ENCODE peak calls at places on chromosomes 7 and 10, in six cellular contexts. Q is ascending aorta, B is psoas muscle, Z is NB4, G is esophagus muscularis mucosa, C is A549. M is an unnamed sample.
A peak's percentile ranks its signal among the peaks of the same experiment; 100 is the strongest.

GRCh38 chr7:51569176-51569575 is 252.6 kb upstream of the COBL start:
- DNase-seq in B (no peak), C (no peak), Q (no peak), G (peak; percentile 60), Z (no peak), M (no peak)

GRCh38 chr10:12500406-12501303 is 151.3 kb downstream of the CAMK1D start:
- DNase-seq in B (no peak), Z (peak; percentile 44), G (no peak), Q (no peak), C (no peak), M (no peak)

GRCh38 chr7:27239780-27240731 is 2.5 kb upstream of the EVX1 start:
- DNase-seq in G (no peak), Q (no peak), Z (no peak), B (no peak), C (no peak), M (no peak)

GRCh38 chr7:2545746-2546425 is 9.4 kb downstream of the BRAT1 start:
- DNase-seq in C (no peak), B (no peak), Q (no peak), Z (no peak), G (no peak), M (no peak)

GRCh38 chr7:26284995-26285632 is 6.5 kb upstream of the SNX10 start:
- DNase-seq in C (peak; percentile 33), Q (no peak), B (no peak), Z (peak; percentile 66), G (no peak), M (no peak)

GRCh38 chr10:71731791-71732190 is 12.2 kb upstream of the C10orf105 start:
- DNase-seq in Z (no peak), G (no peak), B (no peak), Q (no peak), C (no peak), M (no peak)

GRCh38 chr7:114081606-114082425 is 163.0 kb upstream of the PPP1R3A start:
- DNase-seq in Z (peak; percentile 65), G (no peak), Q (no peak), B (no peak), C (peak; percentile 54), M (peak; percentile 28)

GRCh38 chr10:64086083-64086772 is 565.0 kb downstream of the REEP3 start:
- DNase-seq in G (no peak), B (no peak), Z (no peak), Q (no peak), C (no peak), M (no peak)

GRCh38 chr10:47055386-47056382 is 144.5 kb downstream of the PTPN20 start:
- DNase-seq in Q (no peak), Z (no peak), C (no peak), G (no peak), B (no peak), M (no peak)

GRCh38 chr10:118952493-118953295 is 76.8 kb upstream of the NANOS1 start:
- DNase-seq in G (peak; percentile 66), C (no peak), B (no peak), Q (no peak), Z (no peak), M (peak; percentile 45)

GRCh38 chr7:23873306-23873705 is 163.3 kb downstream of the STK31 start:
- DNase-seq in Q (no peak), Z (no peak), G (no peak), B (no peak), C (no peak), M (no peak)

GRCh38 chr10:123996302-123996701 is 97.1 kb downstream of the CHST15 start:
- DNase-seq in C (no peak), G (peak; percentile 78), Z (no peak), Q (no peak), B (no peak), M (no peak)

GRCh38 chr7:1743481-1744230 is 73.6 kb downstream of the ELFN1 start:
- DNase-seq in Z (peak; percentile 70), C (no peak), Q (no peak), G (no peak), B (no peak), M (no peak)

GRCh38 chr7:99997545-99998137 is 17.8 kb upstream of the ZKSCAN1 start:
- DNase-seq in Q (no peak), G (no peak), C (no peak), Z (no peak), B (peak; percentile 45), M (no peak)

GRCh38 chr10:77417359-77417758 is 220.2 kb downstream of the KCNMA1 start:
- DNase-seq in B (no peak), Q (no peak), C (no peak), G (no peak), Z (no peak), M (no peak)

GRCh38 chr7:23618241-23618640 is 21.1 kb downstream of the CCDC126 start:
- DNase-seq in B (no peak), C (no peak), G (no peak), Q (no peak), Z (no peak), M (no peak)

GRCh38 chr7:103150192-103150591 is 1.3 kb upstream of the NAPEPLD start:
- DNase-seq in B (no peak), G (no peak), C (no peak), Q (no peak), Z (peak; percentile 27), M (no peak)

GRCh38 chr10:42952358-42952757 is 124.5 kb upstream of the RET start:
- DNase-seq in B (peak; percentile 36), Q (no peak), G (peak; percentile 55), Z (peak; percentile 30), C (no peak), M (peak; percentile 42)

GRCh38 chr7:27096756-27097514 is 1.1 kb upstream of the HOXA1 start:
- DNase-seq in G (peak; percentile 91), B (peak; percentile 56), Q (no peak), C (no peak), Z (peak; percentile 70), M (no peak)

GRCh38 chr10:88881335-88881734 is 1.3 kb downstream of the STAMBPL1 start:
- DNase-seq in B (no peak), Q (no peak), Z (peak; percentile 25), C (no peak), G (no peak), M (no peak)

GRCh38 chr7:83925860-83926259 is 268.7 kb downstream of the SEMA3A start:
- DNase-seq in Q (no peak), B (no peak), G (no peak), C (no peak), Z (no peak), M (no peak)

GRCh38 chr7:127589901-127590300 is 1.7 kb downstream of the ARF5 start:
- DNase-seq in G (no peak), Q (no peak), Z (no peak), C (no peak), B (no peak), M (no peak)

GRCh38 chr10:36788152-36788551 is 337.2 kb upstream of the ANKRD30A start:
- DNase-seq in G (no peak), Q (no peak), B (no peak), C (no peak), Z (no peak), M (no peak)

GRCh38 chr10:36778600-36778999 is 346.8 kb upstream of the ANKRD30A start:
- DNase-seq in Z (no peak), G (no peak), B (no peak), C (no peak), Q (no peak), M (no peak)

GRCh38 chr10:36779238-36779846 is 346.1 kb upstream of the ANKRD30A start:
- DNase-seq in Z (peak; percentile 32), B (no peak), G (no peak), Q (no peak), C (peak; percentile 70), M (no peak)

GRCh38 chr10:36781570-36781969 is 343.8 kb upstream of the ANKRD30A start:
- DNase-seq in G (no peak), Z (no peak), B (no peak), Q (no peak), C (no peak), M (no peak)

GRCh38 chr10:36783400-36783799 is 342.0 kb upstream of the ANKRD30A start:
- DNase-seq in G (no peak), Z (no peak), Q (no peak), C (no peak), B (no peak), M (no peak)
- H3K4me3 ChIP-seq in G (no peak overlapping the region), Z (no peak overlapping the region), Q (no peak overlapping the region), C (no peak overlapping the region), B (no peak overlapping the region), M (no peak overlapping the region)

DNA sequence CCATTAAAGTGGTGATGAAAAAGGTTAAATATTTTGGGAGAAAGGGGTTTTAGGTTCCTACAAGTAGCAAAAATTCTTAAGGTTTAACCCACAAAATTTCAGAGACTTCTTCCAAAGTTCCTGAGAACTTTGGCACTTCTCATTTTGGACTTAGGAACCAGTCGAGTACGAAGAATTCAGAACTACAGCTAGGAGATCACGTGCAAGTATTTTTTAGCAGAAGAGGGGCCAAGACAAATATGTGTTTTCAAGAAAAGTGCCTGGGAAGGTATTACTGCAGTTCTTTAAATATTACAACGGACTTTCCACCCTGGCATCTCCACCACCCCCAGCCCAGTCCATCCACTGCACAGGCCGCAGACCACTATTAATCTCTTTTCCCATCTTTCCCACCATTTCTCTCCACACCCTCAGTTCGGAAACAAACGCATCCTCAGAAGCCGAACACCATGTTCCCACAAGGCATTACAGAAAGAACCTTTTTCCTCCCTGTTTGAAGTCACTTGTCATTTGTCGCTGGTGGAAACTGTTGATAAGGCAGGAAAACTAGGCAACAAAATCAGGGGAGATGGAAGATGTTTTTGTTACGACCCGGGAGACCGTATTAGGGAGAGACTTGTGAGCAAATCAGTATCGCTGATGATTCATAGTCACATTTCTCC is 7.1 kb downstream of the INHBA start:
- DNase-seq in B (no peak), Q (no peak), G (peak; percentile 68), Z (no peak), C (peak; percentile 14), M (no peak)
- H3K4me3 ChIP-seq in B (peak overlapping the region; percentile 44), Q (peak overlapping the region; percentile 82), G (peak overlapping the region; percentile 59), Z (no peak overlapping the region), C (no peak overlapping the region), M (no peak overlapping the region)

GRCh38 chr7:130489140-130489967 is 2.5 kb upstream of the MEST start:
- DNase-seq in Z (no peak), C (no peak), Q (no peak), G (peak; percentile 24), B (no peak), M (no peak)
- H3K4me3 ChIP-seq in Z (no peak overlapping the region), C (no peak overlapping the region), Q (peak overlapping the region; percentile 6), G (no peak overlapping the region), B (no peak overlapping the region), M (no peak overlapping the region)

DNA sequence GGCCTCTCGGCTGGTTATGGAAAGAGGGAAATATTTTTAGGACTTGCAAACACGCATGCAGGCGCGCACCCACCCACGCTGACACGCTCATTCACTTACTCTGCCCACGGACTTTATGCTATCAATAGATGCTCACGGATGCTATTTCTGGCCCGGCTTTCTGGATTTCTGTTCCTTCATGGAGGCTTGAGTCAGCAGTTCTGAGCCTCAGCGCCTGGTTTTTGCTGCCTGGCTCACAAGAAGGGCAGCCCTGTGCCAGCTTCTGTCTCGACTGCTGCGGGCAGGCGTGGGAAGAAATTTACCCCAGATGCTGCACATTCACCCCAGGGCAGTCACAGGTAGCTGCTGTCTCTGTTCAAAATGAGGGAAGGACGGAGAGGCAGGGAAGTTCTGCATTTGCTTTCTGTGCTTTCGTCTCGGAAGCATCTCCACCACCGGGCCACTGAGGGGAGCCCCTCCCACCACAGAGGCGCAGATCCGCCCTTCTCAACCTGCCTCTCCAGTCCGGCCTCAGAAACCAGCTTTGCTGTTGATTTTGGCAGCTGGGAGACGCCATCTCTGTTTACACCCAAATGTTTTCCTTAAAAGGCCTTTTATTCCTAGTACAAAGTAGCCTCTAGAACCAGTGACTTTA is 116.2 kb upstream of the BTBD16 start:
- DNase-seq in G (no peak), Q (no peak), C (no peak), B (peak; percentile 44), Z (no peak), M (no peak)
- H3K4me3 ChIP-seq in G (peak overlapping the region; percentile 15), Q (peak overlapping the region; percentile 56), C (no peak overlapping the region), B (no peak overlapping the region), Z (no peak overlapping the region), M (no peak overlapping the region)

GRCh38 chr7:105000190-105000589 is 13.8 kb upstream of the KMT2E start:
- DNase-seq in Z (no peak), Q (no peak), G (no peak), C (no peak), B (no peak), M (no peak)
- H3K4me3 ChIP-seq in Z (no peak overlapping the region), Q (no peak overlapping the region), G (no peak overlapping the region), C (no peak overlapping the region), B (no peak overlapping the region), M (no peak overlapping the region)